ENCODE peak calls at places on chromosome 1, in ten cellular contexts. F is NCI-H1092; T is cerebellar nuclear complex; W is AG09319; Q is NCI-H82; R is prostate gland; Y is T-helper 2 cell; E is CD8-positive, alpha-beta memory T cell; N is stimulated activated CD4-positive, alpha-beta T cell treated with anti-CD3 and anti-CD28 coated beads, Interleukin-15, amount 100 ng/mL, for 24 hours; X is fibroblast of villous mesenchyme. O is an unnamed sample.

GRCh38 chr1:66231162-66232077 is 302.5 kb upstream of the SGIP1 start:
- DNase-seq in F (no peak), T (no peak), W (no peak), Q (no peak), R (no peak), Y (no peak), E (no peak), N (no peak), X (no peak), O (no peak)

GRCh38 chr1:20873311-20873710 is 86.2 kb upstream of the HP1BP3 start:
- DNase-seq in F (no peak), T (no peak), W (no peak), Q (no peak), R (no peak), Y (no peak), E (no peak), N (no peak), X (peak), O (no peak)

GRCh38 chr1:151352001-151352718 is 5.1 kb upstream of the RFX5 start:
- DNase-seq in F (no peak), T (no peak), W (no peak), Q (no peak), R (no peak), Y (no peak), E (no peak), N (no peak), X (peak), O (no peak)

GRCh38 chr1:3669971-3670431 is 17.7 kb downstream of the TP73 start:
- DNase-seq in F (no peak), T (no peak), W (no peak), Q (no peak), R (no peak), Y (no peak), E (no peak), N (no peak), X (no peak), O (no peak)

GRCh38 chr1:38858833-38859560 is 575 bp downstream of the RRAGC start:
- DNase-seq in F (peak), T (no peak), W (no peak), Q (peak), R (peak), Y (peak), E (peak), N (peak), X (peak), O (no peak)

GRCh38 chr1:31434979-31435378 is 22.0 kb downstream of the SERINC2 start:
- DNase-seq in F (no peak), T (no peak), W (no peak), Q (no peak), R (no peak), Y (no peak), E (no peak), N (no peak), X (no peak), O (no peak)

GRCh38 chr1:76901158-76901767 is 34.0 kb downstream of the ST6GALNAC5 start:
- DNase-seq in F (peak), T (no peak), W (no peak), Q (peak), R (peak), Y (no peak), E (no peak), N (peak), X (peak), O (peak)

GRCh38 chr1:114510235-114511047 is 562 bp downstream of the TRIM33 start:
- DNase-seq in F (peak), T (no peak), W (no peak), Q (peak), R (peak), Y (peak), E (peak), N (peak), X (peak), O (no peak)

GRCh38 chr1:235059221-235059620 is 69.4 kb downstream of the TOMM20 start:
- DNase-seq in F (no peak), T (no peak), W (no peak), Q (no peak), R (no peak), Y (no peak), E (no peak), N (no peak), X (no peak), O (no peak)